ENCODE peak calls at places on chromosome 20, in five cellular contexts. M, L, A, J and K are unnamed samples.

GRCh38 chr20:24002896-24003295 is 14.3 kb upstream of the GGTLC1 start:
- DNase-seq in M (no peak), L (no peak), A (no peak), J (no peak), K (no peak)

GRCh38 chr20:20606881-20607280 is 105.6 kb downstream of the RALGAPA2 start:
- DNase-seq in M (no peak), L (no peak), A (no peak), J (no peak), K (no peak)

GRCh38 chr20:37758332-37758731 is 64.5 kb downstream of the CTNNBL1 start:
- DNase-seq in M (peak; percentile 41), L (no peak), A (no peak), J (no peak), K (no peak)

GRCh38 chr20:61661583-61661982 is 404.1 kb downstream of the TAF4 start:
- DNase-seq in M (no peak), L (no peak), A (no peak), J (no peak), K (no peak)

GRCh38 chr20:16434087-16434664 is 139.1 kb downstream of the KIF16B start:
- DNase-seq in M (peak; percentile 68), L (peak; percentile 51), A (peak; percentile 4), J (peak; percentile 21), K (peak; percentile 5)

GRCh38 chr20:56843817-56844216 is 214.7 kb downstream of the TFAP2C start:
- DNase-seq in M (no peak), L (no peak), A (peak; percentile 6), J (no peak), K (no peak)

GRCh38 chr20:50130995-50131394 is 18.0 kb upstream of the UBE2V1 start:
- DNase-seq in M (no peak), L (no peak), A (no peak), J (no peak), K (no peak)

GRCh38 chr20:47605673-47606413 is 104.2 kb downstream of the NCOA3 start:
- DNase-seq in M (no peak), L (no peak), A (no peak), J (no peak), K (no peak)

GRCh38 chr20:35564905-35565304 is 23.0 kb downstream of the ERGIC3 start:
- DNase-seq in M (no peak), L (no peak), A (no peak), J (no peak), K (no peak)

GRCh38 chr20:64079273-64080012 is at the start of gene RGS19:
- DNase-seq in M (peak; percentile 90), L (peak; percentile 44), A (peak; percentile 62), J (peak; percentile 34), K (peak; percentile 80)

GRCh38 chr20:19913927-19914614 is 103.1 kb upstream of the NAA20 start:
- DNase-seq in M (no peak), L (peak; percentile 66), A (peak; percentile 50), J (no peak), K (no peak)

GRCh38 chr20:57126481-57127092 is 139.9 kb downstream of the BMP7 start:
- DNase-seq in M (no peak), L (no peak), A (no peak), J (no peak), K (no peak)

GRCh38 chr20:32977281-32978008 is 26.8 kb downstream of the SUN5 start:
- DNase-seq in M (no peak), L (no peak), A (no peak), J (no peak), K (no peak)

GRCh38 chr20:48822879-48823385 is 4.9 kb downstream of the PREX1 start:
- DNase-seq in M (no peak), L (no peak), A (no peak), J (no peak), K (peak; percentile 35)

GRCh38 chr20:56433221-56433879 is 21.3 kb downstream of the CASS4 start:
- DNase-seq in M (no peak), L (peak; percentile 22), A (no peak), J (no peak), K (no peak)

GRCh38 chr20:64264091-64264490 is 8.5 kb downstream of the PCMTD2 start:
- DNase-seq in M (no peak), L (no peak), A (no peak), J (no peak), K (no peak)

GRCh38 chr20:43590036-43590391 is 723 bp upstream of the IFT52 start:
- DNase-seq in M (no peak), L (no peak), A (no peak), J (no peak), K (no peak)

GRCh38 chr20:25030007-25030648 is 27.8 kb downstream of the ACSS1 start:
- DNase-seq in M (no peak), L (no peak), A (no peak), J (no peak), K (no peak)

GRCh38 chr20:58703765-58704331 is 11.2 kb downstream of the NPEPL1 start:
- DNase-seq in M (no peak), L (no peak), A (no peak), J (no peak), K (no peak)

GRCh38 chr20:44990425-44990824 is 24.1 kb downstream of the STK4 start:
- DNase-seq in M (no peak), L (peak; percentile 44), A (no peak), J (no peak), K (no peak)

GRCh38 chr20:48635791-48636267 is 192.0 kb downstream of the PREX1 start:
- DNase-seq in M (peak; percentile 77), L (peak; percentile 33), A (peak; percentile 56), J (peak; percentile 46), K (peak; percentile 58)

GRCh38 chr20:62066339-62066982 is 780 bp upstream of the TAF4 start:
- DNase-seq in M (peak; percentile 61), L (no peak), A (peak; percentile 72), J (peak; percentile 19), K (peak; percentile 54)

GRCh38 chr20:21719592-21720214 is 14.2 kb downstream of the PAX1 start:
- DNase-seq in M (no peak), L (peak; percentile 69), A (peak; percentile 47), J (no peak), K (peak; percentile 6)

GRCh38 chr20:51345601-51346101 is 196.9 kb downstream of the NFATC2 start:
- DNase-seq in M (no peak), L (peak; percentile 88), A (no peak), J (no peak), K (no peak)

GRCh38 chr20:50855498-50856474 is 60.9 kb downstream of the BCAS4 start:
- DNase-seq in M (no peak), L (peak; percentile 23), A (no peak), J (no peak), K (no peak)

GRCh38 chr20:38536310-38536709 is 44.7 kb upstream of the ADIG start:
- DNase-seq in M (no peak), L (peak; percentile 76), A (no peak), J (no peak), K (no peak)

GRCh38 chr20:32450484-32451061 is 92.4 kb downstream of the ASXL1 start:
- DNase-seq in M (no peak), L (no peak), A (no peak), J (no peak), K (no peak)

GRCh38 chr20:17825251-17825691 is 125.5 kb downstream of the BANF2 start:
- DNase-seq in M (no peak), L (no peak), A (no peak), J (no peak), K (no peak)

GRCh38 chr20:19026901-19027644 is 185.4 kb upstream of the SLC24A3 start:
- DNase-seq in M (no peak), L (no peak), A (no peak), J (no peak), K (no peak)

GRCh38 chr20:49433387-49433786 is 49.1 kb downstream of the KCNB1 start:
- DNase-seq in M (no peak), L (no peak), A (no peak), J (no peak), K (no peak)

GRCh38 chr20:61205769-61206168 is 46.3 kb upstream of the CDH4 start:
- DNase-seq in M (no peak), L (no peak), A (no peak), J (no peak), K (no peak)

GRCh38 chr20:58557713-58558335 is 42.6 kb upstream of the APCDD1L start:
- DNase-seq in M (no peak), L (no peak), A (no peak), J (no peak), K (no peak)

GRCh38 chr20:58903636-58904035 is 51.1 kb downstream of the GNAS start:
- DNase-seq in M (peak; percentile 42), L (no peak), A (no peak), J (no peak), K (no peak)

GRCh38 chr20:51678041-51678697 is 90.0 kb downstream of the ATP9A start:
- DNase-seq in M (no peak), L (no peak), A (no peak), J (no peak), K (no peak)

GRCh38 chr20:13333793-13334192 is 112.7 kb downstream of the ISM1 start:
- DNase-seq in M (no peak), L (no peak), A (no peak), J (no peak), K (no peak)

GRCh38 chr20:58086763-58087566 is 141.5 kb downstream of the ANKRD60 start:
- DNase-seq in M (no peak), L (peak; percentile 46), A (peak; percentile 39), J (no peak), K (no peak)

GRCh38 chr20:49347156-49347555 is 69.3 kb upstream of the ZNFX1 start:
- DNase-seq in M (no peak), L (no peak), A (no peak), J (no peak), K (no peak)

GRCh38 chr20:33668087-33668790 is 1.5 kb downstream of the ACTL10 start:
- DNase-seq in M (peak; percentile 89), L (no peak), A (no peak), J (peak; percentile 50), K (no peak)